ENCODE peak calls at places on chromosomes 3 and 15, in nine cellular contexts. T, P, Q, G, Y, A, D, F and I are unnamed samples. For H3K36me3, the result is how much of the 10 kb centered on the place peaks cover.

GRCh38 chr15:77869021-77869895 is 208.3 kb downstream of the TBC1D2B start:
- DNase-seq in Q (no peak), A (no peak), P (no peak), D (no peak), Y (no peak), F (no peak), T (no peak), G (no peak), I (no peak)

GRCh38 chr3:128745742-128746141 is 19.8 kb downstream of the RAB7A start:
- DNase-seq in F (no peak), A (no peak), Q (no peak), Y (no peak), D (no peak), G (no peak), T (no peak), P (no peak), I (no peak)

GRCh38 chr3:194294888-194295214 is 56.3 kb downstream of the CPN2 start:
- DNase-seq in Q (no peak), F (no peak), Y (no peak), A (no peak), P (no peak), D (no peak), G (no peak), T (no peak), I (no peak)

GRCh38 chr3:107987036-107987557 is 103.7 kb downstream of the CD47 start:
- DNase-seq in A (peak), T (peak), Y (peak), P (peak), Q (peak), D (peak), F (no peak), G (peak), I (peak)

GRCh38 chr3:43922374-43922773 is 231.6 kb downstream of the ABHD5 start:
- DNase-seq in P (no peak), D (no peak), G (no peak), A (no peak), Y (no peak), Q (no peak), F (no peak), T (no peak), I (no peak)

GRCh38 chr3:141881702-141882101 is 5.3 kb downstream of the ATP1B3 start:
- DNase-seq in G (no peak), A (no peak), T (no peak), Q (no peak), Y (no peak), F (no peak), D (peak), P (no peak), I (no peak)

GRCh38 chr15:31327674-31328424 is 1.2 kb downstream of the KLF13 start:
- DNase-seq in P (peak), T (no peak), Q (peak), D (peak), A (peak), G (no peak), Y (no peak), F (peak), I (no peak)

GRCh38 chr3:42651248-42652091 is 2.0 kb upstream of the ZBTB47 start:
- DNase-seq in F (no peak), Q (peak), D (no peak), A (no peak), G (no peak), Y (no peak), P (peak), T (no peak), I (peak)

GRCh38 chr3:56379723-56380287 is 88.5 kb downstream of the ERC2 start:
- DNase-seq in F (no peak), Y (no peak), T (no peak), P (no peak), Q (no peak), A (no peak), D (no peak), G (no peak), I (no peak)

GRCh38 chr3:16151109-16151508 is 23.4 kb upstream of the GALNT15 start:
- DNase-seq in Q (peak), T (no peak), A (peak), F (no peak), G (peak), P (peak), Y (no peak), D (peak), I (peak)

GRCh38 chr3:90091557-90091956 is 984.1 kb downstream of the EPHA3 start:
- DNase-seq in T (no peak), Q (peak), P (peak), G (no peak), D (peak), A (no peak), Y (no peak), F (peak), I (no peak)

GRCh38 chr15:76565366-76565765 is 228.8 kb downstream of the ISL2 start:
- DNase-seq in A (no peak), D (no peak), P (no peak), T (no peak), Y (no peak), F (no peak), Q (peak), G (no peak), I (no peak)

GRCh38 chr3:9916346-9916733 is 558 bp upstream of the IL17RC start:
- DNase-seq in G (no peak), D (peak), A (no peak), Y (no peak), F (no peak), P (peak), Q (peak), T (no peak), I (no peak)

GRCh38 chr3:52532517-52532837 is 1.2 kb downstream of the NT5DC2 start:
- DNase-seq in D (no peak), A (peak), Q (peak), F (no peak), P (peak), T (no peak), Y (no peak), G (no peak), I (no peak)

GRCh38 chr3:142973217-142974009 is 9.9 kb upstream of the PAQR9 start:
- DNase-seq in D (no peak), T (no peak), A (peak), Q (no peak), G (no peak), P (no peak), F (no peak), Y (no peak), I (no peak)

GRCh38 chr15:39704235-39704634 is 78.4 kb downstream of the FSIP1 start:
- DNase-seq in D (no peak), T (no peak), A (no peak), Q (no peak), G (no peak), F (no peak), P (no peak), Y (no peak), I (no peak)

GRCh38 chr3:62888180-62888579 is 13.0 kb upstream of the CADPS start:
- DNase-seq in T (no peak), Y (no peak), F (peak), Q (no peak), A (no peak), P (no peak), G (no peak), D (no peak), I (no peak)

GRCh38 chr3:149609595-149609994 is 48.2 kb downstream of the WWTR1 start:
- DNase-seq in T (no peak), A (no peak), G (no peak), F (no peak), D (no peak), P (no peak), Q (no peak), Y (no peak), I (no peak)

GRCh38 chr3:157064402-157064801 is 95.5 kb downstream of the CCNL1 start:
- DNase-seq in G (no peak), Y (no peak), T (no peak), P (no peak), F (peak), Q (no peak), A (no peak), D (no peak), I (no peak)

GRCh38 chr3:77281721-77282120 is 241.8 kb downstream of the ROBO2 start:
- DNase-seq in T (no peak), G (no peak), A (no peak), D (no peak), Y (no peak), F (peak), Q (no peak), P (no peak), I (no peak)

GRCh38 chr15:69144530-69144929 is 15.9 kb upstream of the GLCE start:
- DNase-seq in G (no peak), T (no peak), Y (no peak), P (no peak), Q (no peak), D (no peak), A (no peak), F (peak), I (no peak)

GRCh38 chr3:107796786-107797185 is 274.0 kb downstream of the BBX start:
- DNase-seq in D (no peak), Y (no peak), T (no peak), Q (peak), F (no peak), G (no peak), A (no peak), P (peak), I (no peak)

GRCh38 chr15:50816191-50816590 is 50.7 kb upstream of the SPPL2A start:
- DNase-seq in T (no peak), Y (no peak), Q (no peak), A (no peak), D (peak), P (no peak), F (no peak), G (no peak), I (no peak)

GRCh38 chr3:70011582-70011981 is 12.0 kb downstream of the SAMMSON start:
- DNase-seq in F (no peak), A (no peak), D (no peak), G (no peak), Q (no peak), Y (no peak), T (no peak), P (no peak), I (no peak)

GRCh38 chr3:43309372-43310305 is 23.3 kb downstream of the SNRK start:
- DNase-seq in T (no peak), A (no peak), Y (no peak), D (no peak), G (no peak), F (no peak), Q (no peak), P (no peak), I (no peak)

GRCh38 chr3:139939681-139940190 is 4.8 kb downstream of the CLSTN2 start:
- DNase-seq in G (no peak), D (no peak), P (no peak), A (no peak), Y (no peak), Q (no peak), F (no peak), T (no peak), I (no peak)

GRCh38 chr3:139937674-139938279 is 2.8 kb downstream of the CLSTN2 start:
- DNase-seq in D (peak), Q (peak), T (peak), G (peak), P (peak), F (peak), Y (no peak), A (no peak), I (peak)

GRCh38 chr3:139935071-139935865 is at the start of gene CLSTN2:
- DNase-seq in Q (no peak), G (peak), Y (peak), D (peak), A (peak), T (no peak), F (peak), P (peak), I (no peak)

GRCh38 chr3:139934557-139935070 is 371 bp upstream of the CLSTN2 start:
- DNase-seq in D (peak), P (peak), G (no peak), F (peak), Y (peak), Q (no peak), A (peak), T (no peak), I (no peak)

GRCh38 chr3:139935866-139936817 is 1.2 kb downstream of the CLSTN2 start:
- DNase-seq in T (no peak), Q (no peak), D (peak), P (no peak), A (peak), Y (peak), G (peak), F (peak), I (no peak)
- H3K4me3 ChIP-seq in T (no peak), Q (no peak), D (peak), P (peak), A (peak), Y (peak), G (peak), F (peak), I (no peak)

GRCh38 chr15:72203507-72203837 is 5.9 kb upstream of the GRAMD2A start:
- DNase-seq in A (no peak), G (no peak), D (no peak), P (peak), F (peak), Y (peak), T (no peak), Q (peak), I (peak)

GRCh38 chr15:72205896-72206676 is 8.5 kb upstream of the GRAMD2A start:
- DNase-seq in A (no peak), F (peak), P (no peak), T (no peak), Y (no peak), Q (no peak), D (no peak), G (no peak), I (no peak)

GRCh38 chr15:72202801-72203506 is 5.4 kb upstream of the GRAMD2A start:
- DNase-seq in D (no peak), Y (no peak), G (no peak), F (peak), T (no peak), A (no peak), P (no peak), Q (no peak), I (no peak)

GRCh38 chr15:72206677-72207000 is 9.1 kb upstream of the GRAMD2A start:
- DNase-seq in T (no peak), D (no peak), Y (no peak), Q (no peak), A (no peak), G (no peak), F (peak), P (no peak), I (no peak)

GRCh38 chr15:72205273-72205672 is 7.7 kb upstream of the GRAMD2A start:
- DNase-seq in Q (no peak), P (no peak), F (peak), T (no peak), G (no peak), D (no peak), Y (no peak), A (no peak), I (no peak)
- H3K36me3 ChIP-seq in Q (half or more), P (half or more), F (half or more), T (half or more), G (under half), D (half or more), Y (under half), A (under half), I (half or more)

DNA sequence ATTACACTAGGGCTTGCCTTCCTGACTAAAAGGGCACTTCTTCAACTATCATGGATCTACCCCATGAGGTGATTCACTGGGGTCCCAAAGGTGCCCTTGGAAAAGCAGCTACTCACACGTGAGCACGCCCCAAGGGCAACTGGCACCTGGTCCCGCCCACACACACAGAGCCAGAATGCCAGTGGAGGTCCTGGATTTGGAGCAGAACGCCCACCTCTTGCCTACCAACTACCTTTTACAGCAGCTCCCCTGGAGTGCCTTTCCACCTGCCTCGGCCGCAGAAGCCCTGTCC is 1.8 kb upstream of the CTDSPL start:
- DNase-seq in P (no peak), A (no peak), G (no peak), Y (no peak), F (no peak), T (no peak), Q (no peak), D (no peak), I (no peak)
- TF ChIP-seq CTCF in P (no peak), A (no peak), G (no peak), Y (no peak), F (no peak), T (no peak), Q (no peak), D (no peak), I (no peak)

DNA sequence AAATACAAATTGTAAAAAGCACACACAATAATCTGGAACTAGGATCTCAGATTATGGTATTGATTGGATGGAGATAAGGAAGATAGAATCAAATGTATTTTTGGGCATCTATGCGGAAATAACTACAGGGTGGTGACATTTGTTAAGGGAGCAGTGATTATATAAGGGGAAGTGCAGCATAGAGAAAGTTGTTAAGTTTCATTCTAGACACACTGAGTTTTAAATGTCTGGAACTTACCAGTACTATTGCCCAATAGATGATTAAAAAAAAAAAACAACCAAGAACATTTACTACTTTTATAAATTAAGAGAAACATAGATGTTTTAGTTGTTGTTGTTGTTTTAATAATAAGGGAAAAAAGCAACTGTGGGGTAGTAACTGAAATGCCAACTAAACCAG is 32.1 kb upstream of the C3orf38 start:
- DNase-seq in F (no peak), P (no peak), Q (no peak), D (no peak), T (no peak), A (no peak), Y (no peak), G (no peak), I (no peak)
- H3K4me3 ChIP-seq in F (no peak), P (no peak), Q (no peak), D (no peak), T (no peak), A (no peak), Y (no peak), G (no peak), I (no peak)

DNA sequence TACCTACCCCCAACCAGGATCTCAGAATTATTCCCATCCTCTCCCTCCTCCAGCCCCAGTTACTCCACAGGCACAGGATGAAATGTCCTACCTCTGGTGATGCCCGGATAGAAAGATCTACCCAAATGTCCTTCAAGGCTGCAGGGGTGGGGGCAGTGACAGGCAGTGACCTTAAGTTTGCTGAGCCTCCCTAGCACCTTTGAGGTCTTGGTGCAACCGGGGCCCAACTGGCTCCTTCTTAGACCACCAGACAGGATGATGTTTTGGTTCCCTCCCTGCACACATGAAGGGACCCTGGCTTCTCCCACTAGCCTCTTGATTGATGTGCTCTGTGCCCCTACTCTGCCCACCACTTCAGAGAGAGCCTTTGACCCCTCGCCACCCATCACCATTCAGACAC is 36.4 kb downstream of the EXOG start:
- DNase-seq in Q (no peak), A (no peak), G (no peak), P (no peak), T (no peak), D (no peak), Y (no peak), F (no peak), I (no peak)
- H3K36me3 ChIP-seq in Q (under half), A (under half), G (under half), P (under half), T (under half), D (under half), Y (under half), F (under half), I (under half)

DNA sequence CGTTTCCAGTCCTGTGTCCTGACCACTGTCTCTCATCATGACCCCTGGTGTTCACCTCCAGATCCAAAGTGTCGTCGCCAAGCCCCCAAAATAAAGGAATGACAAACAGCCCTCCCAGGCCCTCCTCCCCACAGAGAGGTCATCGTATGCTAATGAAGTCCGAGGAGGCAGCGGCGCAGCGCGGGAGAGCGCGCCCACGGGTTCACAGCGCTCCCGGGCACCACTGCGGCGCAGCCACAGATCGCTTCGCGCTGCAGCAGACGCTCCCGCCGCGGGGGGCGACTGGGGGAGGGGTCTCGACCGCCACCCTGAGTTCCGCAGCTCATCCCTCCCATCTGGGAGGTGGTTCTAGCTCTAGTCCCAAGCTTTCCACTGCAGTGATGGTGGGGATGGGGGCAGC is 1.3 kb downstream of the DGKG start:
- DNase-seq in Y (no peak), Q (no peak), P (no peak), D (no peak), F (peak), A (peak), G (no peak), T (no peak), I (no peak)
- TF ChIP-seq CTCF in Y (no peak), Q (no peak), P (no peak), D (no peak), F (no peak), A (no peak), G (no peak), T (no peak), I (no peak)